ENCODE peak calls at places on chromosomes 13 and 19, in eight cellular contexts. H is suprapubic skin, E is breast epithelium, M is sigmoid colon, P is HepG2, D is transverse colon, R is prostate gland, L is spleen. I is an unnamed sample.

GRCh38 chr19:3071764-3072163 is 9.5 kb upstream of the TLE5 start:
- DNase-seq in H (no peak), E (no peak), M (no peak), P (no peak), D (no peak), R (no peak), L (no peak), I (no peak)

GRCh38 chr13:44280461-44280860 is 93.2 kb upstream of the SERP2 start:
- DNase-seq in H (no peak), E (no peak), M (no peak), P (peak; percentile 15), D (no peak), R (no peak), L (no peak), I (no peak)

GRCh38 chr19:30664358-30665058 is 292.3 kb downstream of the ZNF536 start:
- DNase-seq in H (no peak), E (no peak), M (no peak), P (peak; percentile 84), D (no peak), R (peak; percentile 33), L (peak; percentile 46), I (no peak)

GRCh38 chr13:39510296-39510695 is 92.7 kb downstream of the LHFPL6 start:
- DNase-seq in H (no peak), E (no peak), M (no peak), P (no peak), D (no peak), R (no peak), L (no peak), I (no peak)

GRCh38 chr13:40503966-40504591 is 162.4 kb downstream of the FOXO1 start:
- DNase-seq in H (no peak), E (peak; percentile 57), M (no peak), P (peak; percentile 99), D (no peak), R (no peak), L (no peak), I (no peak)

GRCh38 chr13:19601749-19602725 is 31.4 kb upstream of the MPHOSPH8 start:
- DNase-seq in H (no peak), E (no peak), M (no peak), P (peak; percentile 58), D (peak; percentile 34), R (no peak), L (peak; percentile 82), I (no peak)

GRCh38 chr13:105343134-105343806 is 1192.2 kb downstream of the EFNB2 start:
- DNase-seq in H (no peak), E (no peak), M (no peak), P (no peak), D (no peak), R (no peak), L (no peak), I (no peak)

GRCh38 chr19:39928357-39928725 is 6.1 kb downstream of the FCGBP start:
- DNase-seq in H (no peak), E (no peak), M (no peak), P (no peak), D (no peak), R (no peak), L (no peak), I (no peak)

GRCh38 chr13:98349731-98350305 is 172.7 kb upstream of the RNF113B start:
- DNase-seq in H (no peak), E (no peak), M (no peak), P (peak; percentile 21), D (peak; percentile 14), R (no peak), L (no peak), I (no peak)

GRCh38 chr13:64482373-64482772 is 2747.8 kb downstream of the PCDH9 start:
- DNase-seq in H (no peak), E (no peak), M (no peak), P (no peak), D (no peak), R (no peak), L (no peak), I (no peak)

GRCh38 chr13:44668707-44669106 is 92.6 kb upstream of the TSC22D1 start:
- DNase-seq in H (no peak), E (no peak), M (no peak), P (no peak), D (no peak), R (no peak), L (no peak), I (no peak)

GRCh38 chr19:13790354-13790753 is 4.9 kb upstream of the ZSWIM4 start:
- DNase-seq in H (no peak), E (no peak), M (no peak), P (no peak), D (no peak), R (no peak), L (peak; percentile 76), I (no peak)

GRCh38 chr13:43433691-43434121 is 353.1 kb downstream of the ENOX1 start:
- DNase-seq in H (no peak), E (no peak), M (no peak), P (no peak), D (no peak), R (no peak), L (no peak), I (no peak)

GRCh38 chr19:19366691-19367396 is 38.6 kb upstream of the GATAD2A start:
- DNase-seq in H (no peak), E (peak; percentile 70), M (no peak), P (peak; percentile 92), D (peak; percentile 86), R (peak; percentile 62), L (peak; percentile 93), I (peak; percentile 87)

GRCh38 chr13:48235100-48235813 is 2.3 kb downstream of the ITM2B start:
- DNase-seq in H (no peak), E (peak; percentile 72), M (peak; percentile 68), P (no peak), D (peak; percentile 28), R (peak; percentile 72), L (no peak), I (no peak)

GRCh38 chr13:39602614-39603366 is at the start of gene LHFPL6:
- DNase-seq in H (peak; percentile 90), E (peak; percentile 66), M (peak; percentile 94), P (peak; percentile 3), D (peak; percentile 75), R (peak; percentile 79), L (peak; percentile 87), I (peak; percentile 91)

GRCh38 chr13:65555973-65556372 is 1674.2 kb downstream of the PCDH9 start:
- DNase-seq in H (no peak), E (no peak), M (no peak), P (no peak), D (no peak), R (no peak), L (no peak), I (no peak)

GRCh38 chr13:102768914-102769313 is 4.7 kb downstream of the TEX30 start:
- DNase-seq in H (no peak), E (no peak), M (no peak), P (no peak), D (no peak), R (no peak), L (no peak), I (no peak)

GRCh38 chr13:110524484-110525254 is 36.9 kb downstream of the RAB20 start:
- DNase-seq in H (no peak), E (peak; percentile 59), M (peak; percentile 78), P (no peak), D (peak; percentile 88), R (no peak), L (no peak), I (no peak)

GRCh38 chr13:101397742-101398141 is 18.6 kb downstream of the NALCN start:
- DNase-seq in H (no peak), E (no peak), M (no peak), P (no peak), D (no peak), R (no peak), L (no peak), I (no peak)

DNA sequence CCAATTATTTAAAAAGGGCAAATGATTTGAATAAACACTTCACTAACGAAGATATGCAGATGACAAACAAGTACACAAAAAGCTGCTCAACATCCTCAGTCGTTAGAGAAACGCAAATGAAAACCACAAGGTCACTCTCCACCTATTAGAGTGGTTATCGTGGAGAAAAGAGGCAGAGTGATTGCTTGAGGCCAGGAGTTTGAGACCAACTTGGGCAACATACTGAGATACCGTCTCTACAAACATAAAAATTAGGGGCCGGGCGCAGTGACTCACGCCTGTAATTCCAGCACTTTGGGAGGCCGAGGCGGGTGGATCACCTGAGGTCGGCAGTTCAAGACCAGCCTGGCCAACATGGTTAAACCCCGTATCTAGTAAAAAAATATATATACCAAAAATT is 27.2 kb downstream of the BLOC1S3 start:
- DNase-seq in H (no peak), E (no peak), M (no peak), P (no peak), D (no peak), R (no peak), L (no peak), I (no peak)
- TF ChIP-seq POLR2AphosphoS5 in H (no peak), E (no peak), M (no peak), P (no peak), D (no peak), R (no peak), L (no peak), I (no peak)

DNA sequence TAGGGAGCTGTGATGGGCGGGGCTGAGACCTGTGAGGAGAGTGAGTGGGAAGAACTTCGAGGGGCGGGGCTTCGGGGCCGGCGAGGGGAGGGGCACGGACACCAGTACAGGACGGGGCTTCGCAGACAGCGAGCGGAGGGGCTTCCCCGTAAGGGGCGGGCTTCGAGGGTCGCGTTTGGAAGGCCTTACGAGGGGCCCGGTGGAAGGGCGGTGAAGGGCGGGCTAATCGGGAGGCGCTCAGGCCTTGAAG is 4.1 kb upstream of the EMP3 start:
- DNase-seq in H (peak; percentile 99), E (peak; percentile 99), M (peak; percentile 99), P (no peak), D (peak; percentile 100), R (peak; percentile 98), L (peak; percentile 100), I (peak; percentile 98)
- TF ChIP-seq POLR2A in H (no peak), E (peak; percentile 86), M (no peak), P (no peak), D (no peak), R (peak; percentile 41), L (no peak), I (peak; percentile 80)

DNA sequence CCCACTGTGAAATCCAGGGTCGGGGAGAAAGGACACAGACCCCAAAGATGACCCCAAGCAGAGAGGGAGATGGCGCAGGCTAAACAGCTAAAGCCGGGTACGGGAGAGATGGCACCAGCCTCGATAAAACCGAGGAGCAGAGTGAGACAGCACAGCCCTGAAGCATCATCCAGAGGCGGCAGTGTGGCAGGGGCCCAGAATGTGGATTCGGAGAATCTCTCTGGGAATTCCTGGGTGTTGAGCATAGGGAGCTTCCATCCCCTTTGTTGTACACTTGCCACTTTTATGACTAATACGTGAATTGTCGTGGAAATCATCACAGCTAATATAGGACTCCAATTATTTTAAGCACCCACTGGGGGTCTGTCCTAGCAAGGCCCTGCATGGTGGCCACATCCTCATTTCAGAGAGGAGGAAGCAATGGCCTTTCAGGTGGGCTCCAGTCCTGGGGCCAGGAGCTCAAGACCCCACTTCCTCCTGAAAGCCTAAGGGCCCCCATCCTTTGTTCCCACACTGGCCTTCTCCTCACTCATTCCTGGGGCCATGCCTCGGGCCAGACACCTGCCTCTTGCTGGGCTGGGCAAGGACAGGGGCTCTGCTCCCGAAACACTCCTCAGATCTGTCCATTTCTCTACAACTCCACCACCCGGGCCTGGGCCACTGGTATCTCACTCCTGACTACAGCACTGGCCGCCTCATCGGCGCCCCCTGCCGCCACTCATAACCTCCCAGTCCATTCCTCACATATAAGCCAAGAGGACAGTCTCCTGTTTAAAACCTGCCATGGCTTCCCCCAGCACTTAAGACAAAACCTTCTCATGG is 29.3 kb upstream of the ATP1A3 start:
- DNase-seq in H (no peak), E (no peak), M (no peak), P (peak; percentile 15), D (peak; percentile 24), R (no peak), L (no peak), I (no peak)
- H3K27ac ChIP-seq in H (no peak overlapping the region), E (no peak overlapping the region), M (no peak overlapping the region), P (no peak overlapping the region), D (no peak overlapping the region), R (no peak overlapping the region), L (no peak overlapping the region), I (no peak overlapping the region)

GRCh38 chr13:76934671-76935070 is 13.6 kb upstream of the ACOD1 start:
- DNase-seq in H (no peak), E (no peak), M (no peak), P (no peak), D (no peak), R (no peak), L (no peak), I (no peak)
- TF ChIP-seq POLR2AphosphoS5 in H (no peak), E (no peak), M (no peak), P (no peak), D (no peak), R (no peak), L (no peak), I (no peak)

I was measured in vagina.